ENCODE peak calls at places on chromosomes 2 and 18, in six cellular contexts. One of them, this sample, is unnamed.

GRCh38 chr2:47899915-47900314 is 6.4 kb downstream of the FBXO11 start:
- DNase-seq in left lung: no peak
- DNase-seq in effector memory CD4-positive, alpha-beta T cell: no peak
- DNase-seq in mammary epithelial cell: no peak
- DNase-seq in esophagus squamous epithelium: no peak
- DNase-seq in CD8-positive, alpha-beta T cell: no peak
- DNase-seq in this sample: no peak

GRCh38 chr2:147311058-147311429 is 533.8 kb upstream of the ACVR2A start:
- DNase-seq in left lung: no peak
- DNase-seq in CD8-positive, alpha-beta T cell: no peak
- DNase-seq in esophagus squamous epithelium: no peak
- DNase-seq in mammary epithelial cell: no peak
- DNase-seq in effector memory CD4-positive, alpha-beta T cell: no peak
- DNase-seq in this sample: no peak

GRCh38 chr2:240337028-240337427 is 98.4 kb upstream of the GPC1 start:
- DNase-seq in effector memory CD4-positive, alpha-beta T cell: no peak
- DNase-seq in esophagus squamous epithelium: no peak
- DNase-seq in CD8-positive, alpha-beta T cell: no peak
- DNase-seq in left lung: no peak
- DNase-seq in mammary epithelial cell: no peak
- DNase-seq in this sample: no peak

GRCh38 chr2:215899111-215900074 is 114.0 kb downstream of the MREG start:
- DNase-seq in CD8-positive, alpha-beta T cell: no peak
- DNase-seq in mammary epithelial cell: no peak
- DNase-seq in left lung: no peak
- DNase-seq in effector memory CD4-positive, alpha-beta T cell: no peak
- DNase-seq in esophagus squamous epithelium: no peak
- DNase-seq in this sample: no peak

GRCh38 chr2:54855434-54855833 is 132.0 kb downstream of the EML6 start:
- DNase-seq in mammary epithelial cell: peak
- DNase-seq in CD8-positive, alpha-beta T cell: no peak
- DNase-seq in left lung: no peak
- DNase-seq in esophagus squamous epithelium: no peak
- DNase-seq in effector memory CD4-positive, alpha-beta T cell: no peak
- DNase-seq in this sample: no peak

GRCh38 chr18:45900623-45901022 is 66.5 kb downstream of the EPG5 start:
- DNase-seq in left lung: no peak
- DNase-seq in effector memory CD4-positive, alpha-beta T cell: no peak
- DNase-seq in mammary epithelial cell: no peak
- DNase-seq in esophagus squamous epithelium: no peak
- DNase-seq in CD8-positive, alpha-beta T cell: no peak
- DNase-seq in this sample: no peak

GRCh38 chr2:222866358-222866960 is 5.6 kb downstream of the ACSL3 start:
- DNase-seq in CD8-positive, alpha-beta T cell: no peak
- DNase-seq in left lung: no peak
- DNase-seq in mammary epithelial cell: no peak
- DNase-seq in effector memory CD4-positive, alpha-beta T cell: no peak
- DNase-seq in esophagus squamous epithelium: no peak
- DNase-seq in this sample: no peak

GRCh38 chr2:234939976-234940375 is 11.8 kb upstream of the SH3BP4 start:
- DNase-seq in effector memory CD4-positive, alpha-beta T cell: no peak
- DNase-seq in left lung: no peak
- DNase-seq in CD8-positive, alpha-beta T cell: no peak
- DNase-seq in mammary epithelial cell: no peak
- DNase-seq in esophagus squamous epithelium: no peak
- DNase-seq in this sample: no peak

GRCh38 chr18:54647176-54647575 is 56.1 kb downstream of the DYNAP start:
- DNase-seq in CD8-positive, alpha-beta T cell: no peak
- DNase-seq in left lung: no peak
- DNase-seq in esophagus squamous epithelium: no peak
- DNase-seq in effector memory CD4-positive, alpha-beta T cell: no peak
- DNase-seq in mammary epithelial cell: peak
- DNase-seq in this sample: no peak

GRCh38 chr18:275486-275885 is 7.6 kb upstream of the THOC1 start:
- DNase-seq in CD8-positive, alpha-beta T cell: no peak
- DNase-seq in left lung: no peak
- DNase-seq in effector memory CD4-positive, alpha-beta T cell: no peak
- DNase-seq in esophagus squamous epithelium: no peak
- DNase-seq in mammary epithelial cell: no peak
- DNase-seq in this sample: no peak

GRCh38 chr18:23519725-23520124 is 16.4 kb downstream of the RMC1 start:
- DNase-seq in esophagus squamous epithelium: no peak
- DNase-seq in CD8-positive, alpha-beta T cell: no peak
- DNase-seq in mammary epithelial cell: no peak
- DNase-seq in effector memory CD4-positive, alpha-beta T cell: no peak
- DNase-seq in left lung: no peak
- DNase-seq in this sample: no peak

GRCh38 chr2:149192425-149192824 is 138.0 kb upstream of the LYPD6 start:
- DNase-seq in left lung: no peak
- DNase-seq in mammary epithelial cell: peak
- DNase-seq in CD8-positive, alpha-beta T cell: no peak
- DNase-seq in esophagus squamous epithelium: no peak
- DNase-seq in effector memory CD4-positive, alpha-beta T cell: no peak
- DNase-seq in this sample: no peak

GRCh38 chr2:122261923-122262322 is 506.5 kb downstream of the TSN start:
- DNase-seq in esophagus squamous epithelium: no peak
- DNase-seq in CD8-positive, alpha-beta T cell: no peak
- DNase-seq in left lung: no peak
- DNase-seq in mammary epithelial cell: no peak
- DNase-seq in effector memory CD4-positive, alpha-beta T cell: no peak
- DNase-seq in this sample: no peak

GRCh38 chr18:74040459-74041332 is 106.9 kb downstream of the FBXO15 start:
- DNase-seq in mammary epithelial cell: no peak
- DNase-seq in esophagus squamous epithelium: no peak
- DNase-seq in effector memory CD4-positive, alpha-beta T cell: no peak
- DNase-seq in left lung: peak
- DNase-seq in CD8-positive, alpha-beta T cell: peak
- DNase-seq in this sample: no peak

GRCh38 chr2:209499071-209499470 is 75.2 kb downstream of the MAP2 start:
- DNase-seq in CD8-positive, alpha-beta T cell: no peak
- DNase-seq in esophagus squamous epithelium: no peak
- DNase-seq in left lung: no peak
- DNase-seq in effector memory CD4-positive, alpha-beta T cell: no peak
- DNase-seq in mammary epithelial cell: peak
- DNase-seq in this sample: no peak

GRCh38 chr2:237663517-237663916 is 36.1 kb downstream of the LRRFIP1 start:
- DNase-seq in CD8-positive, alpha-beta T cell: no peak
- DNase-seq in left lung: no peak
- DNase-seq in mammary epithelial cell: no peak
- DNase-seq in effector memory CD4-positive, alpha-beta T cell: no peak
- DNase-seq in esophagus squamous epithelium: no peak
- DNase-seq in this sample: no peak
- H3K27ac ChIP-seq in CD8-positive, alpha-beta T cell: no peak
- H3K27ac ChIP-seq in left lung: peak
- H3K27ac ChIP-seq in mammary epithelial cell: no peak
- H3K27ac ChIP-seq in effector memory CD4-positive, alpha-beta T cell: no peak
- H3K27ac ChIP-seq in esophagus squamous epithelium: no peak
- H3K27ac ChIP-seq in this sample: no peak

DNA sequence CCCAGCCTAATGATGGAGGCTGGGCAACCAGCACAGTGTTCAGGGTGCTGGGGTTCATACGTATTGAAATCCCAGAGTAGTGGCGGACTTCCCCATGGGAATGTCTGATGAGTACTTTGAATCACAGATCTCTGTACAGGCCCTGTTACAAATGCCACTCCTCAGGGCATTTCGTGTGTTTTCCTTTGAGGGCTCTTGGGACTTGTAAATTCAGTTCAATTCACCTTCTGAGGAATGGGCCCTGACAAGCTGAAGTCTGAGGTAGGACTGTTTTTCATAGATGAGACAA is 288 bp upstream of the RDH14 start:
- DNase-seq in mammary epithelial cell: no peak
- DNase-seq in left lung: no peak
- DNase-seq in CD8-positive, alpha-beta T cell: no peak
- DNase-seq in esophagus squamous epithelium: no peak
- DNase-seq in effector memory CD4-positive, alpha-beta T cell: no peak
- DNase-seq in this sample: no peak
- H3K27ac ChIP-seq in mammary epithelial cell: peak
- H3K27ac ChIP-seq in left lung: peak
- H3K27ac ChIP-seq in CD8-positive, alpha-beta T cell: peak
- H3K27ac ChIP-seq in esophagus squamous epithelium: peak
- H3K27ac ChIP-seq in effector memory CD4-positive, alpha-beta T cell: peak
- H3K27ac ChIP-seq in this sample: peak

GRCh38 chr2:10903861-10904210 is 7.9 kb upstream of the KCNF1 start:
- DNase-seq in CD8-positive, alpha-beta T cell: no peak
- DNase-seq in effector memory CD4-positive, alpha-beta T cell: no peak
- DNase-seq in mammary epithelial cell: no peak
- DNase-seq in left lung: no peak
- DNase-seq in esophagus squamous epithelium: no peak
- DNase-seq in this sample: no peak
- H3K27ac ChIP-seq in CD8-positive, alpha-beta T cell: no peak
- H3K27ac ChIP-seq in effector memory CD4-positive, alpha-beta T cell: no peak
- H3K27ac ChIP-seq in mammary epithelial cell: no peak
- H3K27ac ChIP-seq in left lung: no peak
- H3K27ac ChIP-seq in esophagus squamous epithelium: no peak
- H3K27ac ChIP-seq in this sample: no peak

GRCh38 chr18:69559604-69560003 is 158.9 kb downstream of the DOK6 start:
- DNase-seq in effector memory CD4-positive, alpha-beta T cell: no peak
- DNase-seq in esophagus squamous epithelium: no peak
- DNase-seq in CD8-positive, alpha-beta T cell: no peak
- DNase-seq in left lung: no peak
- DNase-seq in mammary epithelial cell: no peak
- DNase-seq in this sample: no peak

GRCh38 chr18:69557246-69557781 is 156.6 kb downstream of the DOK6 start:
- DNase-seq in effector memory CD4-positive, alpha-beta T cell: no peak
- DNase-seq in left lung: no peak
- DNase-seq in esophagus squamous epithelium: no peak
- DNase-seq in mammary epithelial cell: no peak
- DNase-seq in CD8-positive, alpha-beta T cell: no peak
- DNase-seq in this sample: no peak

GRCh38 chr18:69558088-69558487 is 157.4 kb downstream of the DOK6 start:
- DNase-seq in effector memory CD4-positive, alpha-beta T cell: no peak
- DNase-seq in esophagus squamous epithelium: no peak
- DNase-seq in left lung: no peak
- DNase-seq in mammary epithelial cell: no peak
- DNase-seq in CD8-positive, alpha-beta T cell: no peak
- DNase-seq in this sample: no peak
- H3K27ac ChIP-seq in effector memory CD4-positive, alpha-beta T cell: no peak
- H3K27ac ChIP-seq in esophagus squamous epithelium: no peak
- H3K27ac ChIP-seq in left lung: no peak
- H3K27ac ChIP-seq in mammary epithelial cell: no peak
- H3K27ac ChIP-seq in CD8-positive, alpha-beta T cell: no peak
- H3K27ac ChIP-seq in this sample: no peak

This sample was measured in substantia nigra.